ENCODE peak calls at places on chromosomes 12 and 14, in six cellular contexts. I is stimulated activated CD4-positive, alpha-beta T cell treated with anti-CD3 and anti-CD28 coated beads, Interleukin-4, amount 100 ng/mL, for 1 hour; T is heart left ventricle; F is NCI-H1436; V is T-helper 22 cell; P is caudate nucleus. Z is an unnamed sample.

GRCh38 chr12:58117201-58117600 is 175.8 kb downstream of the ATP23 start:
- DNase-seq in I (no peak), F (no peak), V (no peak), P (no peak), T (no peak), Z (no peak)

GRCh38 chr12:55728185-55728931 is 451 bp downstream of the CD63 start:
- DNase-seq in F (peak; percentile 39), P (peak; percentile 55), T (peak; percentile 90), V (no peak), I (peak; percentile 34), Z (peak; percentile 77)

GRCh38 chr12:127381043-127381668 is 885.8 kb upstream of the TMEM132C start:
- DNase-seq in P (peak; percentile 0), T (no peak), I (peak; percentile 40), V (no peak), F (peak; percentile 27), Z (peak; percentile 34)

GRCh38 chr12:48296586-48297396 is 53.9 kb downstream of the ZNF641 start:
- DNase-seq in F (no peak), I (peak; percentile 59), T (peak; percentile 84), V (no peak), P (peak; percentile 77), Z (peak; percentile 58)

GRCh38 chr14:24072436-24072835 is 1.1 kb downstream of the CPNE6 start:
- DNase-seq in F (no peak), V (no peak), I (no peak), T (peak; percentile 18), P (peak; percentile 75), Z (peak; percentile 77)

GRCh38 chr14:105414456-105415371 is 4.9 kb upstream of the MTA1 start:
- DNase-seq in V (peak; percentile 39), F (peak; percentile 57), P (peak; percentile 61), T (peak; percentile 89), I (peak; percentile 77), Z (no peak)

GRCh38 chr14:70827366-70828151 is 18.2 kb upstream of the MAP3K9 start:
- DNase-seq in I (no peak), F (no peak), T (no peak), V (no peak), P (no peak), Z (peak; percentile 74)

GRCh38 chr14:102590667-102591099 is 1.8 kb upstream of the RCOR1 start:
- DNase-seq in I (no peak), V (no peak), P (no peak), T (no peak), F (no peak), Z (peak; percentile 53)

GRCh38 chr12:43099691-43100163 is 452.3 kb downstream of the ADAMTS20 start:
- DNase-seq in P (no peak), V (no peak), I (no peak), T (no peak), F (no peak), Z (no peak)

GRCh38 chr12:28024231-28024995 is 51.9 kb upstream of the PTHLH start:
- DNase-seq in V (no peak), F (no peak), P (no peak), I (no peak), T (no peak), Z (no peak)

GRCh38 chr14:83255015-83255726 is 1721.5 kb upstream of the SEL1L start:
- DNase-seq in I (no peak), T (no peak), V (no peak), F (no peak), P (no peak), Z (no peak)

GRCh38 chr12:12734054-12734453 is 16.9 kb downstream of the CDKN1B start:
- DNase-seq in I (no peak), V (no peak), T (no peak), F (no peak), P (no peak), Z (no peak)

GRCh38 chr12:97323154-97323553 is 139.4 kb upstream of the RMST start:
- DNase-seq in P (no peak), V (no peak), F (no peak), I (no peak), T (no peak), Z (no peak)

GRCh38 chr12:55842681-55843429 is at the start of gene MMP19:
- DNase-seq in T (no peak), V (no peak), F (no peak), P (no peak), I (no peak), Z (no peak)

GRCh38 chr12:86257173-86257572 is 982 bp upstream of the MGAT4C start:
- DNase-seq in I (no peak), T (no peak), P (no peak), V (no peak), F (no peak), Z (no peak)

GRCh38 chr14:68655961-68656360 is 136.9 kb downstream of the ZFP36L1 start:
- DNase-seq in I (no peak), P (no peak), T (no peak), V (no peak), F (no peak), Z (no peak)

GRCh38 chr14:32224731-32225377 is 21.8 kb upstream of the RNU6-8 start:
- DNase-seq in P (no peak), T (no peak), I (no peak), V (no peak), F (peak; percentile 25), Z (no peak)

GRCh38 chr14:93977790-93978581 is 1.6 kb upstream of the ASB2 start:
- DNase-seq in F (no peak), T (no peak), P (no peak), V (peak; percentile 56), I (peak; percentile 73), Z (no peak)

GRCh38 chr12:108047130-108047550 is 81.9 kb upstream of the WSCD2 start:
- DNase-seq in P (no peak), F (no peak), T (no peak), I (no peak), V (no peak), Z (no peak)

GRCh38 chr12:464484-465267 is 4.9 kb downstream of the B4GALNT3 start:
- DNase-seq in T (no peak), V (no peak), F (no peak), P (no peak), I (no peak), Z (no peak)

GRCh38 chr14:96255501-96256366 is at the start of gene BDKRB1:
- DNase-seq in I (no peak), P (no peak), V (no peak), T (no peak), F (no peak), Z (no peak)

GRCh38 chr12:50087995-50088394 is 2.9 kb downstream of the SMARCD1 start:
- DNase-seq in V (no peak), P (no peak), T (no peak), F (no peak), I (no peak), Z (no peak)

GRCh38 chr14:32469388-32470160 is 140.5 kb downstream of the AKAP6 start:
- DNase-seq in V (no peak), I (no peak), T (no peak), F (peak; percentile 43), P (no peak), Z (no peak)

GRCh38 chr14:47710581-47710980 is 35.2 kb upstream of the MDGA2 start:
- DNase-seq in I (no peak), P (no peak), T (no peak), V (no peak), F (no peak), Z (no peak)

GRCh38 chr12:131929530-131930456 is 717 bp downstream of the PUS1 start:
- DNase-seq in T (no peak), I (peak; percentile 38), F (no peak), P (no peak), V (peak; percentile 21), Z (no peak)

GRCh38 chr14:20934148-20934762 is 21.0 kb upstream of the RNASE2 start:
- DNase-seq in V (no peak), P (no peak), F (no peak), I (peak; percentile 16), T (peak; percentile 74), Z (no peak)

GRCh38 chr14:44163946-44164345 is 343.1 kb downstream of the FSCB start:
- DNase-seq in T (no peak), F (no peak), V (no peak), I (no peak), P (no peak), Z (no peak)

GRCh38 chr14:99800781-99801180 is 7.6 kb downstream of the EML1 start:
- DNase-seq in T (no peak), F (no peak), P (no peak), V (no peak), I (no peak), Z (no peak)

GRCh38 chr12:28121899-28122655 is 68.2 kb upstream of the CCDC91 start:
- DNase-seq in I (no peak), P (no peak), T (no peak), V (no peak), F (no peak), Z (no peak)

GRCh38 chr14:71004481-71004880 is 97.2 kb downstream of the PCNX1 start:
- DNase-seq in T (no peak), V (no peak), F (no peak), I (no peak), P (no peak), Z (no peak)

GRCh38 chr12:103326190-103326589 is 169.6 kb downstream of the C12orf42 start:
- DNase-seq in T (no peak), P (no peak), V (no peak), I (no peak), F (no peak), Z (no peak)

GRCh38 chr12:25985296-25985992 is 27.0 kb downstream of the RASSF8 start:
- DNase-seq in I (no peak), V (no peak), P (no peak), T (no peak), F (no peak), Z (no peak)

GRCh38 chr14:71403673-71404072 is 496.4 kb downstream of the PCNX1 start:
- DNase-seq in F (no peak), V (no peak), P (no peak), T (no peak), I (no peak), Z (no peak)

GRCh38 chr12:102682698-102683289 is 202.4 kb upstream of the IGF1 start:
- DNase-seq in V (no peak), F (no peak), T (no peak), I (no peak), P (no peak), Z (no peak)

GRCh38 chr12:48351022-48351708 is 446 bp upstream of the ZNF641 start:
- DNase-seq in F (no peak), P (no peak), V (no peak), I (no peak), T (no peak), Z (peak; percentile 87)

GRCh38 chr12:63869656-63870055 is 25.2 kb downstream of the SRGAP1 start:
- DNase-seq in P (no peak), F (no peak), I (no peak), V (no peak), T (no peak), Z (no peak)

GRCh38 chr12:108055135-108055534 is 74.0 kb upstream of the WSCD2 start:
- DNase-seq in T (no peak), F (no peak), V (no peak), I (no peak), P (no peak), Z (no peak)

GRCh38 chr12:77521458-77522115 is 309.1 kb upstream of the NAV3 start:
- DNase-seq in T (no peak), I (no peak), F (no peak), V (no peak), P (no peak), Z (no peak)